ENCODE peak calls at places on chromosomes 7 and 10, in eight cellular contexts. I, A, Q, R, E, C, H and Z are unnamed samples.

GRCh38 chr7:141262101-141262819 is 188.4 kb downstream of the TMEM178B start:
- DNase-seq in I (no peak), A (peak), Q (no peak), R (no peak), E (no peak), C (no peak), H (no peak), Z (no peak)

GRCh38 chr7:46681865-46682503 is 760.9 kb upstream of the IGFBP3 start:
- DNase-seq in I (peak), A (no peak), Q (no peak), R (no peak), E (peak), C (peak), H (no peak), Z (no peak)

GRCh38 chr10:52541082-52541481 is 227.0 kb downstream of the DKK1 start:
- DNase-seq in I (no peak), A (peak), Q (peak), R (no peak), E (no peak), C (no peak), H (no peak), Z (no peak)

GRCh38 chr10:86872757-86873156 is 84.7 kb downstream of the MMRN2 start:
- DNase-seq in I (no peak), A (no peak), Q (no peak), R (no peak), E (peak), C (no peak), H (no peak), Z (peak)

GRCh38 chr7:490461-491291 is 29.0 kb downstream of the PDGFA start:
- DNase-seq in I (peak), A (no peak), Q (no peak), R (no peak), E (no peak), C (peak), H (no peak), Z (peak)

GRCh38 chr10:24277771-24278518 is 69.0 kb downstream of the KIAA1217 start:
- DNase-seq in I (no peak), A (peak), Q (no peak), R (no peak), E (peak), C (no peak), H (no peak), Z (no peak)

GRCh38 chr7:130721486-130722277 is 12.3 kb downstream of the KLF14 start:
- DNase-seq in I (peak), A (peak), Q (peak), R (peak), E (peak), C (peak), H (peak), Z (peak)

GRCh38 chr10:115846528-115846927 is 426.5 kb downstream of the GFRA1 start:
- DNase-seq in I (no peak), A (no peak), Q (no peak), R (no peak), E (no peak), C (no peak), H (no peak), Z (no peak)

GRCh38 chr10:71520042-71520441 is 123.3 kb downstream of the CDH23 start:
- DNase-seq in I (no peak), A (peak), Q (no peak), R (no peak), E (no peak), C (no peak), H (no peak), Z (no peak)

GRCh38 chr10:101221479-101222246 is 7.6 kb downstream of the LBX1 start:
- DNase-seq in I (no peak), A (no peak), Q (no peak), R (no peak), E (no peak), C (no peak), H (no peak), Z (no peak)

GRCh38 chr7:34823650-34824258 is 165.7 kb downstream of the NPSR1 start:
- DNase-seq in I (no peak), A (peak), Q (peak), R (peak), E (peak), C (no peak), H (peak), Z (no peak)

GRCh38 chr7:155805826-155806095 is 6.5 kb downstream of the SHH start:
- DNase-seq in I (no peak), A (no peak), Q (no peak), R (no peak), E (no peak), C (no peak), H (no peak), Z (peak)

GRCh38 chr7:30057741-30058140 is 29.5 kb downstream of the PLEKHA8 start:
- DNase-seq in I (no peak), A (peak), Q (peak), R (no peak), E (no peak), C (no peak), H (no peak), Z (no peak)

GRCh38 chr7:44538093-44538797 is 2.9 kb downstream of the NPC1L1 start:
- DNase-seq in I (no peak), A (no peak), Q (no peak), R (no peak), E (no peak), C (no peak), H (no peak), Z (no peak)

GRCh38 chr10:69839696-69840345 is 38.1 kb downstream of the COL13A1 start:
- DNase-seq in I (no peak), A (peak), Q (peak), R (no peak), E (peak), C (no peak), H (no peak), Z (no peak)

GRCh38 chr7:95205821-95206220 is 118.5 kb downstream of the PON1 start:
- DNase-seq in I (no peak), A (peak), Q (peak), R (no peak), E (peak), C (no peak), H (no peak), Z (no peak)

GRCh38 chr10:123398180-123398591 is 244.0 kb downstream of the BUB3 start:
- DNase-seq in I (no peak), A (no peak), Q (no peak), R (no peak), E (no peak), C (no peak), H (no peak), Z (no peak)

GRCh38 chr7:4791738-4792536 is 16.5 kb downstream of the AP5Z1 start:
- DNase-seq in I (peak), A (peak), Q (peak), R (peak), E (peak), C (peak), H (peak), Z (no peak)

GRCh38 chr10:3294919-3295318 is 122.3 kb upstream of the PITRM1 start:
- DNase-seq in I (no peak), A (no peak), Q (no peak), R (no peak), E (no peak), C (no peak), H (no peak), Z (no peak)

GRCh38 chr7:100127866-100128601 is 1.3 kb downstream of the MBLAC1 start:
- DNase-seq in I (no peak), A (peak), Q (no peak), R (peak), E (peak), C (no peak), H (peak), Z (peak)

GRCh38 chr7:80018941-80019808 is 115.5 kb upstream of the GNAI1 start:
- DNase-seq in I (no peak), A (peak), Q (peak), R (no peak), E (peak), C (peak), H (peak), Z (no peak)